ENCODE peak calls at places on chromosomes 16 and 17, in seven cellular contexts. P is neuronal stem cell, T is IMR-90, H is H1, W is mesendoderm, Q is mesenchymal stem cell, A is trophoblast cell. K is an unnamed sample.

GRCh38 chr16:84729716-84730320 is 30.0 kb downstream of the USP10 start:
- DNase-seq in T (peak), A (no peak), H (peak), Q (peak), P (no peak), W (no peak), K (no peak)

GRCh38 chr17:2688351-2689342 is 22.9 kb downstream of the CLUH start:
- DNase-seq in T (no peak), H (peak), P (no peak), Q (no peak), W (peak), A (no peak), K (peak)

GRCh38 chr17:7703584-7704574 is 1.1 kb upstream of the EFNB3 start:
- DNase-seq in Q (peak), H (peak), P (peak), T (no peak), W (peak), A (no peak), K (peak)

GRCh38 chr17:80084773-80085172 is 16.6 kb upstream of the GAA start:
- DNase-seq in T (no peak), P (no peak), H (no peak), W (no peak), A (no peak), Q (no peak), K (no peak)

GRCh38 chr17:7021993-7022778 is 664 bp upstream of the BCL6B start:
- DNase-seq in W (peak), T (peak), H (peak), A (peak), P (no peak), Q (peak), K (peak)

GRCh38 chr16:49276646-49277385 is 4.8 kb downstream of the CBLN1 start:
- DNase-seq in A (no peak), W (peak), T (no peak), P (no peak), H (peak), Q (no peak), K (peak)

GRCh38 chr16:65760874-65761273 is 605.6 kb upstream of the CDH5 start:
- DNase-seq in Q (no peak), H (no peak), T (no peak), A (no peak), W (no peak), P (no peak), K (no peak)

GRCh38 chr17:3762922-3763776 is 37.8 kb downstream of the ITGAE start:
- DNase-seq in W (no peak), T (no peak), H (no peak), A (no peak), P (no peak), Q (no peak), K (no peak)

GRCh38 chr17:72254808-72255449 is 134.1 kb downstream of the SOX9 start:
- DNase-seq in P (no peak), W (no peak), Q (no peak), A (no peak), T (peak), H (no peak), K (no peak)

GRCh38 chr17:75799402-75799801 is 14.8 kb downstream of the UNK start:
- DNase-seq in W (no peak), Q (no peak), P (no peak), A (no peak), T (no peak), H (no peak), K (no peak)

GRCh38 chr16:2836646-2837508 is 6.8 kb downstream of the ZG16B start:
- DNase-seq in T (no peak), P (no peak), A (no peak), W (no peak), Q (peak), H (no peak), K (no peak)

GRCh38 chr16:2757344-2757743 is 4.9 kb downstream of the SRRM2 start:
- DNase-seq in P (no peak), T (no peak), H (no peak), A (no peak), Q (no peak), W (no peak), K (no peak)

GRCh38 chr17:51853857-51854256 is 304.7 kb downstream of the CA10 start:
- DNase-seq in W (no peak), P (no peak), Q (no peak), T (no peak), H (no peak), A (no peak), K (no peak)

GRCh38 chr16:69934044-69934443 is 17.1 kb upstream of the CLEC18A start:
- DNase-seq in H (no peak), T (no peak), P (no peak), Q (no peak), W (no peak), A (no peak), K (no peak)

GRCh38 chr17:6995500-6996255 is at the start of gene ALOX12:
- DNase-seq in H (peak), T (no peak), A (no peak), Q (no peak), P (no peak), W (peak), K (peak)

GRCh38 chr17:20120835-20121234 is 111.7 kb downstream of the SPECC1 start:
- DNase-seq in T (no peak), A (no peak), W (no peak), Q (no peak), H (no peak), P (no peak), K (no peak)

GRCh38 chr17:1577657-1578428 is 15.3 kb upstream of the PITPNA start:
- DNase-seq in A (peak), H (no peak), Q (no peak), T (no peak), P (no peak), W (no peak), K (no peak)

GRCh38 chr17:49456172-49456965 is 38.7 kb upstream of the NGFR start:
- DNase-seq in A (no peak), T (peak), Q (peak), W (no peak), H (no peak), P (no peak), K (no peak)

GRCh38 chr17:35460354-35460851 is 11.8 kb upstream of the SLFN13 start:
- DNase-seq in H (peak), W (peak), T (no peak), P (peak), Q (no peak), A (peak), K (peak)

GRCh38 chr17:65990593-65990992 is 201.3 kb downstream of the CEP112 start:
- DNase-seq in T (no peak), Q (no peak), P (no peak), W (no peak), H (no peak), A (no peak), K (no peak)
- H2BK5ac ChIP-seq in T (no peak), Q (no peak), P (no peak), W (no peak), H (no peak), A (no peak), K (no peak)

DNA sequence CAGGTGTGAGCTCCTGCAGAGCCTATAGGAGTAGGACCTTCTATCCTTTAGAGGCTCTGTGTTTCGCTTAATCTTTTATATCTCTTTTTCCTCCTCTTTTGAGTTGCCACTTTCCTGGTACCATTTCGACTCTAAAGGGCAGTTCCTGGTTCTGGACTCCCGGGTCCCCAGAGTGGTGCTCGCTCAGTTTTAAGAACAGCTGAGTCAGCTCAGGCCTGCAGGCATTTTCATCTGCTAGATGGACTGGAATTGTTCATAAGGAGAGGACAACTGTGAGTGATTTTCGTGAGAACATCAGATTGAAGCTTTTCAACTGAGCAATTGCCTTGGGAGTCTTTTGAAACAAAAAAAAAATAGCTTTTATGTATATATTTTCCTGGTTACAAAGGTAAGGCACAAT is 1.2 kb downstream of the BCO1 start:
- DNase-seq in P (no peak), T (no peak), A (no peak), W (no peak), Q (no peak), H (no peak), K (no peak)
- H4K8ac ChIP-seq in P (no peak), T (no peak), A (no peak), W (no peak), Q (no peak), H (no peak), K (no peak)

GRCh38 chr16:74100405-74101316 is 196.0 kb upstream of the PSMD7 start:
- DNase-seq in Q (no peak), T (no peak), W (peak), H (no peak), P (no peak), A (no peak), K (no peak)

GRCh38 chr16:74094962-74095361 is 201.7 kb upstream of the PSMD7 start:
- DNase-seq in A (no peak), W (no peak), Q (no peak), H (no peak), P (no peak), T (no peak), K (no peak)

GRCh38 chr16:74101390-74101789 is 195.2 kb upstream of the PSMD7 start:
- DNase-seq in H (no peak), A (no peak), T (no peak), P (no peak), W (no peak), Q (no peak), K (no peak)

GRCh38 chr16:74094514-74094913 is 202.1 kb upstream of the PSMD7 start:
- DNase-seq in W (no peak), A (no peak), P (no peak), T (no peak), H (no peak), Q (no peak), K (no peak)

GRCh38 chr16:74099530-74099929 is 197.1 kb upstream of the PSMD7 start:
- DNase-seq in T (no peak), W (peak), Q (no peak), A (no peak), H (no peak), P (no peak), K (no peak)
- H2BK5ac ChIP-seq in T (no peak), W (no peak), Q (no peak), A (no peak), H (no peak), P (no peak), K (no peak)

GRCh38 chr17:67316776-67317175 is 49.6 kb downstream of the PSMD12 start:
- DNase-seq in Q (no peak), P (no peak), T (no peak), W (no peak), A (no peak), H (no peak), K (no peak)

GRCh38 chr17:67324330-67324729 is 42.0 kb downstream of the PSMD12 start:
- DNase-seq in P (no peak), T (no peak), Q (no peak), H (no peak), W (peak), A (no peak), K (peak)

GRCh38 chr17:67323445-67323844 is 42.9 kb downstream of the PSMD12 start:
- DNase-seq in W (no peak), T (no peak), Q (no peak), A (no peak), P (no peak), H (no peak), K (peak)

GRCh38 chr17:67326440-67326839 is 39.9 kb downstream of the PSMD12 start:
- DNase-seq in A (peak), Q (no peak), W (no peak), T (no peak), H (no peak), P (no peak), K (peak)

GRCh38 chr17:67322039-67322787 is 44.2 kb downstream of the PSMD12 start:
- DNase-seq in Q (no peak), H (no peak), W (peak), T (no peak), A (no peak), P (peak), K (peak)
- H4K8ac ChIP-seq in Q (no peak), H (no peak), W (no peak), T (no peak), A (no peak), P (no peak), K (no peak)